ENCODE peak calls at places on chromosome 10, in nine cellular contexts. I is spleen, G is mesothelial cell of epicardium, P is GM13976, R is AG10803, A is OCI-LY7, V is astrocyte, B is heart left ventricle, M is mammary epithelial cell. Z is an unnamed sample.

GRCh38 chr10:79431422-79431821 is 14.0 kb downstream of the ZCCHC24 start:
- DNase-seq in I (peak), G (no peak), P (no peak), R (peak), A (no peak), V (no peak), B (no peak), M (no peak), Z (no peak)

GRCh38 chr10:29344073-29344820 is 55.4 kb downstream of the LYZL1 start:
- DNase-seq in I (no peak), G (no peak), P (no peak), R (peak), A (no peak), V (peak), B (peak), M (peak), Z (peak)

GRCh38 chr10:78983608-78984007 is 85.2 kb upstream of the ZMIZ1 start:
- DNase-seq in I (no peak), G (no peak), P (no peak), R (no peak), A (no peak), V (no peak), B (no peak), M (no peak), Z (no peak)

GRCh38 chr10:35219906-35220890 is 93.6 kb downstream of the CREM start:
- DNase-seq in I (no peak), G (no peak), P (no peak), R (no peak), A (no peak), V (peak), B (no peak), M (no peak), Z (no peak)

GRCh38 chr10:123421461-123421860 is 244.7 kb upstream of the GPR26 start:
- DNase-seq in I (no peak), G (no peak), P (no peak), R (no peak), A (no peak), V (no peak), B (no peak), M (no peak), Z (no peak)

GRCh38 chr10:65194131-65194530 is 1672.9 kb downstream of the REEP3 start:
- DNase-seq in I (no peak), G (no peak), P (no peak), R (peak), A (no peak), V (peak), B (no peak), M (peak), Z (peak)

GRCh38 chr10:110775022-110775379 is 96.7 kb upstream of the PDCD4 start:
- DNase-seq in I (no peak), G (no peak), P (no peak), R (no peak), A (no peak), V (no peak), B (no peak), M (peak), Z (no peak)

GRCh38 chr10:34216348-34216908 is 598.7 kb downstream of the PARD3 start:
- DNase-seq in I (no peak), G (no peak), P (no peak), R (no peak), A (no peak), V (no peak), B (no peak), M (no peak), Z (no peak)

DNA sequence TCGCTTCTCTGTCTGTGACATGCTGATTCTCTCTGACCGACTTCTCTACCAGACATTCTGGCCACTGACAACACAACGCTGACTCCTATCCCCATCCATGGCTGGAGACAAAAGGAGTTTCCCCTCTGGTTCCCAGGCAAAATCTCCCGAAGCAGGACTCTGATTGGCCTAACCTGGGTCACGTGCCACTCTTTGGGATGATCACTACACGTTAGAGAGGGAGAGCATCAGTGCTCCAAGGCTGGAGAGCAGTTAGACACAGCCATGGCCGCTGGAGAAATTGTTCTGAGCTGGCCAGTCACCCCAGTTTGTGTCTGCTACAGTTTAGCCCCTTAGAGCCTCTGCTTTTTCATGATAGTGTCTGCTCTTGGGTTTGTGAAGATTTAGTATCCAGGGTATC is 38.9 kb downstream of the ADAMTS14 start:
- DNase-seq in I (no peak), G (no peak), P (no peak), R (no peak), A (no peak), V (no peak), B (no peak), M (no peak), Z (no peak)
- TF ChIP-seq CTCF in I (no peak), G (no peak), P (no peak), R (no peak), A (no peak), V (no peak), B (no peak), M (no peak), Z (no peak)

GRCh38 chr10:49281461-49281860 is 17.5 kb upstream of the C10orf71 start:
- DNase-seq in I (no peak), G (no peak), P (no peak), R (no peak), A (no peak), V (no peak), B (no peak), M (no peak), Z (no peak)
- TF ChIP-seq CTCF in I (no peak), G (peak), P (no peak), R (no peak), A (peak), V (no peak), B (peak), M (no peak), Z (peak)

GRCh38 chr10:46220872-46221538 is 65.8 kb upstream of the ANTXRL start:
- DNase-seq in I (peak), G (no peak), P (no peak), R (no peak), A (no peak), V (no peak), B (no peak), M (no peak), Z (no peak)
- TF ChIP-seq CTCF in I (no peak), G (peak), P (no peak), R (no peak), A (peak), V (no peak), B (no peak), M (no peak), Z (peak)

GRCh38 chr10:53786236-53786635 is 1013.7 kb upstream of the MBL2 start:
- DNase-seq in I (no peak), G (no peak), P (no peak), R (no peak), A (peak), V (no peak), B (no peak), M (no peak), Z (no peak)
- TF ChIP-seq CTCF in I (no peak), G (peak), P (no peak), R (no peak), A (peak), V (no peak), B (no peak), M (peak), Z (peak)

DNA sequence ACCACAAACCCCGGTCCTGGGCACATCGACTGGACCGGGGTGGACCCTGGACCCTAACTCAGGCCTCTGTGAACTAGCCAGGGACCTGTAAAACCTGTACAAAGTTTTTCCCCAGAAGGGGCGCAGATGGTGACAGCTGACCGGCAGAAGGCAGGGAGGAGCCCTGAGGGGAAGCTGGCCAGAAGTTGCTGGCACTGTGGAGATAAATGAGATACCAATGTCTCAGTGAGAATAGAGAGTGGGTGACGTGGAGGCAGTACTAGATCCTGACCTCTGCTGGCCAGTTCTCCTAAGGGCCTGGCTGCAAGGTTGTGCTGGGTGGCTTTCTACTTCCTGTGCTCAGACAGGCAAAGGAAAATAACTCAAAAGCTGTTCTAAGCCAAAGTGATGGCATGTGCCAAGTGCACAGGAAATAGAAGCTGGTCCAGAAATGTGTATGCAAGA is 10.6 kb upstream of the TSPAN14 start:
- DNase-seq in I (no peak), G (no peak), P (peak), R (peak), A (peak), V (no peak), B (no peak), M (no peak), Z (no peak)
- TF ChIP-seq CTCF in I (no peak), G (no peak), P (peak), R (peak), A (peak), V (peak), B (peak), M (peak), Z (peak)

GRCh38 chr10:43094091-43094484 is 17.2 kb downstream of the RET start:
- DNase-seq in I (no peak), G (no peak), P (no peak), R (no peak), A (no peak), V (no peak), B (no peak), M (no peak), Z (no peak)

GRCh38 chr10:43090664-43091063 is 13.8 kb downstream of the RET start:
- DNase-seq in I (no peak), G (no peak), P (no peak), R (no peak), A (no peak), V (no peak), B (no peak), M (no peak), Z (no peak)

GRCh38 chr10:43090188-43090587 is 13.3 kb downstream of the RET start:
- DNase-seq in I (no peak), G (no peak), P (no peak), R (no peak), A (no peak), V (no peak), B (no peak), M (no peak), Z (no peak)

GRCh38 chr10:43091846-43092245 is 15.0 kb downstream of the RET start:
- DNase-seq in I (no peak), G (no peak), P (no peak), R (no peak), A (no peak), V (no peak), B (no peak), M (no peak), Z (no peak)

GRCh38 chr10:43093423-43094090 is 16.7 kb downstream of the RET start:
- DNase-seq in I (no peak), G (no peak), P (no peak), R (no peak), A (no peak), V (no peak), B (no peak), M (peak), Z (no peak)
- TF ChIP-seq CTCF in I (no peak), G (no peak), P (no peak), R (no peak), A (no peak), V (no peak), B (no peak), M (peak), Z (peak)

DNA sequence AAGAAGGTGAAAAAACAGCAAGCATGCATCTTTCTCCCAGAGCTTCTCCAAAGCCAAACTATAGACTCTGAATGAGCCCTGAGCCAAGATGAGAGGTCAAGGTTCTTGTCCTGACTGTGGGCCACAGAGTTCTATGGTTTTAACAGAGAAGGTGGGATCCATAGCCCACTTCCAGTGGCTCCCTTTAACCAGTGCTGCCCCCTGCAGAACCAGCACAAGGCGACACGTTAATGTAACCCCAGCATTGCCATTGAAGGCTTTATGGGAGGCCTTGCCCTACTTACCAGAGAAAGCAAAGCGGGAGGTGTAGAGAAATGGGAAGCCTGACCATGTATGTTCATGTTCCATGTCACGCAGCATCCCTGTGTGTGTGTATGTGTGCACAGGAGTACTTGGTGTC is 243.6 kb downstream of the PRPF18 start:
- DNase-seq in I (no peak), G (no peak), P (no peak), R (no peak), A (peak), V (no peak), B (no peak), M (no peak), Z (no peak)
- TF ChIP-seq CTCF in I (no peak), G (no peak), P (no peak), R (no peak), A (peak), V (no peak), B (no peak), M (no peak), Z (peak)

GRCh38 chr10:9211228-9211627 is 1156.7 kb downstream of the GATA3 start:
- DNase-seq in I (no peak), G (no peak), P (no peak), R (no peak), A (no peak), V (no peak), B (no peak), M (no peak), Z (peak)
- TF ChIP-seq CTCF in I (no peak), G (peak), P (no peak), R (peak), A (peak), V (peak), B (no peak), M (peak), Z (peak)